ENCODE peak calls at places on chromosomes 16 and 17, in five cellular contexts. One of them, this sample, is unnamed.
A peak's percentile ranks its signal among the peaks of the same experiment; 100 is the strongest.

GRCh38 chr17:31919802-31920525 is 16.8 kb upstream of the SUZ12 start:
- DNase-seq in stimulated activated CD8-positive, alpha-beta memory T cell treated with anti-CD3 and anti-CD28 coated beads, Interleukin-7, amount 100 ng/mL, for 1 hour: no peak
- DNase-seq in globus pallidus: no peak
- DNase-seq in NCI-H2081: no peak
- DNase-seq in lung: no peak
- DNase-seq in this sample: no peak

GRCh38 chr16:88700636-88701482 is 5.3 kb downstream of the RNF166 start:
- DNase-seq in stimulated activated CD8-positive, alpha-beta memory T cell treated with anti-CD3 and anti-CD28 coated beads, Interleukin-7, amount 100 ng/mL, for 1 hour: peak; percentile 91
- DNase-seq in globus pallidus: peak; percentile 67
- DNase-seq in NCI-H2081: no peak
- DNase-seq in lung: peak; percentile 91
- DNase-seq in this sample: peak; percentile 39

GRCh38 chr16:57626420-57627170 is 1.8 kb upstream of the ADGRG1 start:
- DNase-seq in stimulated activated CD8-positive, alpha-beta memory T cell treated with anti-CD3 and anti-CD28 coated beads, Interleukin-7, amount 100 ng/mL, for 1 hour: no peak
- DNase-seq in globus pallidus: no peak
- DNase-seq in NCI-H2081: no peak
- DNase-seq in lung: no peak
- DNase-seq in this sample: no peak

GRCh38 chr16:995087-995486 is 13.5 kb downstream of the SOX8 start:
- DNase-seq in stimulated activated CD8-positive, alpha-beta memory T cell treated with anti-CD3 and anti-CD28 coated beads, Interleukin-7, amount 100 ng/mL, for 1 hour: no peak
- DNase-seq in globus pallidus: no peak
- DNase-seq in NCI-H2081: no peak
- DNase-seq in lung: no peak
- DNase-seq in this sample: no peak

GRCh38 chr16:87324411-87325275 is 7.5 kb upstream of the C16orf95 start:
- DNase-seq in stimulated activated CD8-positive, alpha-beta memory T cell treated with anti-CD3 and anti-CD28 coated beads, Interleukin-7, amount 100 ng/mL, for 1 hour: peak; percentile 20
- DNase-seq in globus pallidus: peak; percentile 36
- DNase-seq in NCI-H2081: peak; percentile 8
- DNase-seq in lung: no peak
- DNase-seq in this sample: peak; percentile 21

GRCh38 chr17:13750783-13751484 is 149.2 kb upstream of the HS3ST3A1 start:
- DNase-seq in stimulated activated CD8-positive, alpha-beta memory T cell treated with anti-CD3 and anti-CD28 coated beads, Interleukin-7, amount 100 ng/mL, for 1 hour: no peak
- DNase-seq in globus pallidus: no peak
- DNase-seq in NCI-H2081: no peak
- DNase-seq in lung: no peak
- DNase-seq in this sample: no peak

GRCh38 chr17:72571813-72572396 is 451.1 kb downstream of the SOX9 start:
- DNase-seq in stimulated activated CD8-positive, alpha-beta memory T cell treated with anti-CD3 and anti-CD28 coated beads, Interleukin-7, amount 100 ng/mL, for 1 hour: no peak
- DNase-seq in globus pallidus: no peak
- DNase-seq in NCI-H2081: no peak
- DNase-seq in lung: no peak
- DNase-seq in this sample: no peak

GRCh38 chr16:11312718-11313492 is 31.8 kb upstream of the PRM1 start:
- DNase-seq in stimulated activated CD8-positive, alpha-beta memory T cell treated with anti-CD3 and anti-CD28 coated beads, Interleukin-7, amount 100 ng/mL, for 1 hour: no peak
- DNase-seq in globus pallidus: no peak
- DNase-seq in NCI-H2081: no peak
- DNase-seq in lung: peak; percentile 45
- DNase-seq in this sample: no peak

GRCh38 chr16:86202267-86202666 is 303.3 kb downstream of the IRF8 start:
- DNase-seq in stimulated activated CD8-positive, alpha-beta memory T cell treated with anti-CD3 and anti-CD28 coated beads, Interleukin-7, amount 100 ng/mL, for 1 hour: no peak
- DNase-seq in globus pallidus: no peak
- DNase-seq in NCI-H2081: no peak
- DNase-seq in lung: no peak
- DNase-seq in this sample: no peak

GRCh38 chr16:50520451-50521245 is 27.5 kb upstream of the NKD1 start:
- DNase-seq in stimulated activated CD8-positive, alpha-beta memory T cell treated with anti-CD3 and anti-CD28 coated beads, Interleukin-7, amount 100 ng/mL, for 1 hour: no peak
- DNase-seq in globus pallidus: peak; percentile 92
- DNase-seq in NCI-H2081: no peak
- DNase-seq in lung: no peak
- DNase-seq in this sample: peak; percentile 74

This sample was measured in midbrain.